ENCODE peak calls at places on chromosomes 7 and 10, in nine cellular contexts. T is activated CD8-positive, alpha-beta T cell treated with anti-CD3 and anti-CD28 coated beads for 36 hours; G is AG09309; L is natural killer cell; Q is GM23338; E is fibroblast of lung; O is heart left ventricle; V is RWPE1; M is B cell. U is an unnamed sample.

GRCh38 chr7:44101966-44102845 is 1.9 kb upstream of the AEBP1 start:
- DNase-seq in T (no peak), E (peak; percentile 61), L (no peak), V (peak; percentile 55), O (peak; percentile 36), Q (no peak), G (peak; percentile 92), M (no peak), U (no peak)

GRCh38 chr7:26856481-26856880 is 7.9 kb downstream of the SKAP2 start:
- DNase-seq in G (no peak), V (no peak), T (no peak), Q (no peak), E (no peak), L (no peak), O (no peak), M (no peak), U (no peak)

GRCh38 chr10:116973371-116973905 is 31.5 kb downstream of the SHTN1 start:
- DNase-seq in Q (no peak), M (no peak), G (no peak), E (no peak), T (no peak), L (no peak), V (no peak), O (no peak), U (no peak)

GRCh38 chr10:43235070-43235900 is 31.6 kb downstream of the RASGEF1A start:
- DNase-seq in G (no peak), V (no peak), E (no peak), O (peak; percentile 14), L (peak; percentile 14), Q (no peak), M (no peak), T (no peak), U (no peak)

GRCh38 chr10:132294561-132295320 is 13.0 kb downstream of the STK32C start:
- DNase-seq in T (no peak), G (no peak), E (no peak), M (no peak), V (peak; percentile 14), L (no peak), Q (peak; percentile 69), O (no peak), U (no peak)

GRCh38 chr10:17181751-17182150 is 19.7 kb downstream of the TRDMT1 start:
- DNase-seq in Q (peak; percentile 17), L (no peak), T (no peak), V (no peak), O (no peak), G (no peak), M (no peak), E (peak; percentile 13), U (no peak)

GRCh38 chr7:44104880-44105771 is 981 bp downstream of the AEBP1 start:
- DNase-seq in Q (peak; percentile 49), E (peak; percentile 64), M (no peak), O (peak; percentile 47), L (no peak), T (peak; percentile 35), V (no peak), G (peak; percentile 62), U (peak; percentile 40)

GRCh38 chr7:69002416-69002815 is 595.9 kb upstream of the AUTS2 start:
- DNase-seq in E (peak; percentile 97), G (peak; percentile 31), V (no peak), T (no peak), L (no peak), O (no peak), M (no peak), Q (no peak), U (no peak)

GRCh38 chr7:95693551-95694333 is 78.6 kb upstream of the DYNC1I1 start:
- DNase-seq in Q (no peak), L (no peak), O (no peak), M (no peak), E (no peak), G (no peak), V (no peak), T (no peak), U (no peak)

GRCh38 chr10:5876181-5876768 is 13.4 kb downstream of the ANKRD16 start:
- DNase-seq in T (no peak), V (no peak), E (peak; percentile 93), L (no peak), Q (no peak), M (no peak), G (peak; percentile 86), O (no peak), U (no peak)

GRCh38 chr7:80732635-80733034 is 94.2 kb downstream of the CD36 start:
- DNase-seq in G (no peak), M (no peak), T (no peak), E (no peak), O (no peak), L (no peak), Q (peak; percentile 50), V (no peak), U (no peak)
- TF ChIP-seq CTCF in G (peak; percentile 15), M (no peak), T (no peak), E (no peak), O (no peak), L (no peak), Q (peak; percentile 59), V (no peak), U (peak; percentile 40)

GRCh38 chr7:38207843-38208242 is 29.8 kb downstream of the STARD3NL start:
- DNase-seq in V (no peak), E (no peak), L (no peak), G (no peak), O (no peak), Q (no peak), T (no peak), M (no peak), U (no peak)
- TF ChIP-seq CTCF in V (no peak), E (no peak), L (no peak), G (no peak), O (no peak), Q (no peak), T (no peak), M (no peak), U (no peak)

GRCh38 chr10:97119058-97119832 is 66.5 kb downstream of the SLIT1 start:
- DNase-seq in T (no peak), Q (no peak), O (no peak), V (no peak), M (no peak), L (no peak), G (no peak), E (no peak), U (no peak)

GRCh38 chr10:97115846-97116245 is 69.9 kb downstream of the SLIT1 start:
- DNase-seq in L (no peak), Q (no peak), E (no peak), M (no peak), O (no peak), G (no peak), T (no peak), V (no peak), U (no peak)

GRCh38 chr10:97116534-97117162 is 69.1 kb downstream of the SLIT1 start:
- DNase-seq in L (no peak), M (no peak), O (no peak), V (no peak), E (no peak), T (no peak), G (no peak), Q (no peak), U (no peak)

GRCh38 chr10:97120370-97120769 is 65.4 kb downstream of the SLIT1 start:
- DNase-seq in Q (no peak), T (no peak), E (no peak), G (no peak), M (no peak), V (no peak), L (no peak), O (no peak), U (no peak)

GRCh38 chr10:97117372-97117771 is 68.4 kb downstream of the SLIT1 start:
- DNase-seq in L (no peak), V (peak; percentile 53), O (no peak), Q (peak; percentile 44), E (no peak), T (peak; percentile 19), M (no peak), G (no peak), U (no peak)
- TF ChIP-seq CTCF in L (peak; percentile 16), V (no peak), O (peak; percentile 19), Q (peak; percentile 57), E (peak; percentile 14), T (peak; percentile 51), M (no peak), G (peak; percentile 27), U (peak; percentile 42)

GRCh38 chr7:157224627-157225026 is 85.9 kb downstream of the UBE3C start:
- DNase-seq in L (no peak), E (peak; percentile 52), M (no peak), O (no peak), T (no peak), Q (no peak), V (no peak), G (no peak), U (no peak)
- TF ChIP-seq CTCF in L (no peak), E (no peak), M (no peak), O (no peak), T (no peak), Q (no peak), V (peak; percentile 6), G (peak; percentile 24), U (peak; percentile 12)

DNA sequence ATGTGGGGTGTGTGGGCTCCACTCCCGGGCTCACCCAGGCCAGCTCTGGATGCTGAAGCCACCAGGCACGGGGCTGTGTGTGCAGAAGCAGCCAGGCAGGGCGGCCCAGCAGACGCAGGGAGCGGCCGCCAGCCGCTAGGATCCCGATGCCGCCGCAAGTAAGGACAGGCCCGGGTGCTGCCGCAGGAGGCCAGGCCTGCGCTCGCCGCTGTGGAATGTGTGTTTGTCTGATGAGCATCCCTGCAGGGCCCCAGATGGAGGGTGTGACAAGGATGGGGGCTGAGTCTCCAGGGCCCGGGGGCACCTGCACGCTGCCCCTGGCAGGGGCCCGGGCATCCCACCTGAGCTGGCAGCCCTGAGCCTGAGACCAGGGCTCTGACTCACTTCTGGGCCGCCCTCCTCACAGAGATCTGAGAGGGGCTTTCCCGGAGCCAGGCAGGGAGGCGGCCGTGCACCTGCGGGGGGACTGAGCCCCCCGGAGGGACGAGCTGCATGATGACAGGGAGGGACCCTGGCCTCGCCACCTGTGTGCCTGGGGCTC is 101.5 kb downstream of the FOXL3 start:
- DNase-seq in O (peak; percentile 17), E (no peak), M (no peak), T (no peak), L (no peak), V (peak; percentile 92), Q (no peak), G (no peak), U (no peak)
- TF ChIP-seq CTCF in O (no peak), E (no peak), M (no peak), T (no peak), L (no peak), V (no peak), Q (no peak), G (no peak), U (no peak)

GRCh38 chr7:2148189-2148588 is 84.6 kb downstream of the MAD1L1 start:
- DNase-seq in O (no peak), E (no peak), L (no peak), G (no peak), T (no peak), V (no peak), Q (peak; percentile 37), M (no peak), U (no peak)
- TF ChIP-seq CTCF in O (no peak), E (no peak), L (no peak), G (no peak), T (no peak), V (no peak), Q (peak; percentile 41), M (no peak), U (no peak)